ENCODE peak calls at places on chromosomes 6 and 20, in six cellular contexts. C is heart left ventricle, M is HL-60, G is heart right ventricle, Q is ovary, X is epithelial cell of esophagus. N is an unnamed sample.

GRCh38 chr20:24917056-24917455 is 32.0 kb upstream of the CST7 start:
- DNase-seq in Q (no peak), X (no peak), M (no peak), C (no peak), G (no peak), N (no peak)

GRCh38 chr6:150208606-150209352 is 65.9 kb downstream of the PPP1R14C start:
- DNase-seq in Q (no peak), G (no peak), X (peak; percentile 37), C (no peak), M (no peak), N (no peak)

GRCh38 chr6:39884696-39885095 is 49.6 kb downstream of the MOCS1 start:
- DNase-seq in M (no peak), C (no peak), G (no peak), X (no peak), Q (no peak), N (no peak)

GRCh38 chr6:3209114-3210023 is 18.1 kb downstream of the TUBB2B start:
- DNase-seq in X (peak; percentile 100), C (peak; percentile 47), M (no peak), G (no peak), Q (no peak), N (no peak)

GRCh38 chr20:14956026-14956425 is 618.6 kb upstream of the FLRT3 start:
- DNase-seq in Q (no peak), M (no peak), C (no peak), G (no peak), X (no peak), N (no peak)

GRCh38 chr20:48804300-48804980 is 23.4 kb downstream of the PREX1 start:
- DNase-seq in Q (no peak), C (no peak), X (no peak), M (no peak), G (no peak), N (no peak)

GRCh38 chr6:136647363-136647763 is 97.1 kb upstream of the MAP7 start:
- DNase-seq in C (no peak), Q (no peak), X (no peak), G (no peak), M (no peak), N (no peak)

GRCh38 chr6:105091140-105091829 is 88.5 kb downstream of the POPDC3 start:
- DNase-seq in G (no peak), M (no peak), Q (no peak), C (no peak), X (no peak), N (no peak)

GRCh38 chr20:23645575-23645974 is 7.8 kb upstream of the CST3 start:
- DNase-seq in C (no peak), Q (no peak), M (no peak), X (no peak), G (no peak), N (no peak)

GRCh38 chr6:129472239-129472638 is 237.7 kb downstream of the ARHGAP18 start:
- DNase-seq in C (no peak), X (no peak), M (no peak), G (no peak), Q (no peak), N (no peak)

GRCh38 chr6:102571236-102571908 is 1177.9 kb downstream of the GRIK2 start:
- DNase-seq in X (peak; percentile 43), C (no peak), G (no peak), M (no peak), Q (no peak), N (no peak)

GRCh38 chr6:90500458-90500857 is 86.4 kb downstream of the MAP3K7 start:
- DNase-seq in G (no peak), M (no peak), C (no peak), X (peak; percentile 69), Q (no peak), N (no peak)

GRCh38 chr6:46637145-46637544 is 15.5 kb downstream of the CYP39A1 start:
- DNase-seq in Q (no peak), X (peak; percentile 96), M (no peak), C (no peak), G (no peak), N (no peak)

GRCh38 chr6:138785980-138786379 is 9.9 kb upstream of the ECT2L start:
- DNase-seq in Q (no peak), G (no peak), C (no peak), M (no peak), X (no peak), N (no peak)

GRCh38 chr6:29733057-29733456 is 9.8 kb downstream of the HLA-F start:
- DNase-seq in Q (no peak), C (no peak), M (no peak), G (no peak), X (no peak), N (no peak)

GRCh38 chr20:51184289-51184688 is 161.4 kb upstream of the KCNG1 start:
- DNase-seq in C (no peak), G (no peak), M (no peak), Q (no peak), X (no peak), N (no peak)

GRCh38 chr20:53142651-53143177 is 170.6 kb downstream of the TSHZ2 start:
- DNase-seq in C (peak; percentile 35), Q (no peak), X (no peak), G (peak; percentile 18), M (no peak), N (no peak)

GRCh38 chr6:133955136-133955576 is 2.1 kb downstream of the TBPL1 start:
- DNase-seq in Q (no peak), X (no peak), C (no peak), G (no peak), M (no peak), N (no peak)

GRCh38 chr20:24764825-24765224 is 184.2 kb upstream of the CST7 start:
- DNase-seq in X (no peak), C (no peak), Q (no peak), M (no peak), G (no peak), N (no peak)

GRCh38 chr20:30892704-30893345 is 364.6 kb upstream of the DEFB115 start:
- DNase-seq in G (no peak), Q (no peak), M (no peak), C (no peak), X (no peak), N (no peak)
- TF ChIP-seq CTCF in G (no peak), Q (no peak), M (no peak), C (no peak), X (no peak), N (no peak)

DNA sequence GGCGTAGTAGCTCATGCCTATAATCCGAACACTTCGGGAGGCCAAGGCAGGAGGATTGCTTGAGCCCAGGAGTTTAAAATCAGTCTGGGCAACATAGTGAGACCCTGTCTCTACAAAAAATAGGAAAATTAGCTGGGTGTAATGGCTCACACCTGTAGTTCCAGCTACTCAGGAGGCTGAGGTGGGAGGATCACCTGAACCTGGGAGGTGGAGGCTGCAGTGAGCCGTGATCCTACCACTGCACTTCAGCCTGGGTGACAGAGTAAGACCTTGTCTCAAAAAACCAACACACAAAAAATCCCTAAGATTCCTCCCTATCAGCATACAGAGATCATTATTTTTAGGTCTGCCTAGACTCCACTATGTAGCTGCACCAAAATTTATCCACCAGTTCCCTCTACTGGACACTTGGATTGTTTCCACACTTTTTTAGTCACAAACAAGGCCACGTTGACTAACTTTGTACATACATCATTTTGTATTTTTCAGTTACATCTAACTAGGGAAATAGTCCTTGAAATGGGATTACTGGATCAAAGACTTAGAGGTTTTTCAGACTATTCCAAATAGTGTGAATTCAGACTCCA is 3.6 kb upstream of the PHF1 start:
- DNase-seq in Q (no peak), X (peak; percentile 63), G (no peak), M (peak; percentile 30), C (no peak), N (no peak)
- TF ChIP-seq CTCF in Q (no peak), X (peak; percentile 45), G (no peak), M (no peak), C (peak; percentile 36), N (no peak)

DNA sequence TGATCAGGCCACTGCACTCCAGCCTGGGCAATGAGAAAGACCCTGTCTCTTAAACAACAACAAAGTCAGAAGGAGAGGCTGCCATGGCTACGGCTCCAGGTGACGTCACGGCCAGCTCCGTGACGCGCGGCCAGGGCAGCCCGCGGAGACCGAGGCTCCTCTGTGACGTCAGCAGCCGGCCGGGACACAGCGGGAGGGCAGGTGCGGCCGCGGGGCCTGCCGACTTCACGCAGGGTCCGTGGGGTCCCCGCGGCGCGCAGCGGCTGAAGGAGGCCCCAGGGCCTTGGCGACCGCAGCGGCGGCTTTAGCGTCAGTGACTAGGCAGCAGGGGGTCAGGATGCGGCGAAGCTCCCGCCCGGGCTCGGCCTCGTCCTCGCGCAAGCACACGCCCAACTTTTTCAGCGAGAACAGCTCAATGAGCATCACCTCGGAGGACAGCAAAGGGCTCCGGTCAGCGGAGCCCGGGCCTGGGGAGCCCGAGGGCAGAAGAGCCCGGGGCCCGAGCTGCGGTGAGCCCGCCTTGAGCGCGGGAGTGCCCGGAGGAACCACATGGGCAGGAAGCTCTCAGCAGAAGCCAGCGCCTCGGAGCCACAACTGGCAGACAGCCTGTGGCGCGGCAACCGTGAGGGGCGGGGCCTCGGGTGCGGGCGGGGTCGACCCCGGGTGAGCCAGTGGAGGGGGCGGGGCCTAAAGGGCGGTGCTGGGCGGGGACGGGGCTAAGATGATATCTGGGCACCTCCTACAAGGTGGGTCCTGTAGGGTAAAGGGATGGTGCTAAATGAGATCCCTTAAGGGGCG is at the start of gene SPAG4:
- DNase-seq in G (peak; percentile 100), Q (peak; percentile 100), C (peak; percentile 72), X (peak; percentile 100), M (peak; percentile 100), N (peak; percentile 100)
- TF ChIP-seq CTCF in G (no peak), Q (no peak), C (no peak), X (no peak), M (no peak), N (no peak)

GRCh38 chr6:5394280-5394679 is 133.0 kb downstream of the FARS2 start:
- DNase-seq in G (no peak), Q (no peak), M (no peak), X (no peak), C (no peak), N (no peak)

GRCh38 chr6:5399391-5399790 is 138.1 kb downstream of the FARS2 start:
- DNase-seq in G (no peak), C (no peak), M (no peak), X (no peak), Q (no peak), N (no peak)

GRCh38 chr6:5398530-5398929 is 137.2 kb downstream of the FARS2 start:
- DNase-seq in Q (no peak), X (peak; percentile 81), G (no peak), M (peak; percentile 28), C (no peak), N (no peak)

GRCh38 chr6:5390177-5390576 is 128.9 kb downstream of the FARS2 start:
- DNase-seq in G (no peak), C (no peak), Q (no peak), M (no peak), X (no peak), N (no peak)

GRCh38 chr6:5395719-5396118 is 134.4 kb downstream of the FARS2 start:
- DNase-seq in X (no peak), G (no peak), Q (no peak), C (no peak), M (no peak), N (no peak)
- TF ChIP-seq CTCF in X (no peak), G (no peak), Q (no peak), C (no peak), M (no peak), N (peak; percentile 29)

GRCh38 chr20:63520939-63521601 is 505 bp downstream of the PPDPF start:
- DNase-seq in C (peak; percentile 78), X (peak; percentile 81), M (peak; percentile 49), G (peak; percentile 75), Q (peak; percentile 86), N (peak; percentile 65)
- TF ChIP-seq CTCF in C (peak; percentile 39), X (no peak), M (no peak), G (peak; percentile 5), Q (no peak), N (no peak)